ENCODE peak calls at places on chromosomes 16 and 17, in six cellular contexts. U is astrocyte of the cerebellum, Z is psoas muscle, F is thoracic aorta, R is tibial artery, O is BJ. E is an unnamed sample.

GRCh38 chr16:67438098-67438791 is 7.3 kb downstream of the HSD11B2 start:
- DNase-seq in U (no peak), Z (no peak), F (no peak), R (no peak), O (no peak), E (no peak)

GRCh38 chr16:82152641-82153094 is 17.4 kb downstream of the MPHOSPH6 start:
- DNase-seq in U (no peak), Z (no peak), F (no peak), R (no peak), O (peak), E (no peak)

GRCh38 chr16:50696575-50697420 is 3.4 kb downstream of the NOD2 start:
- DNase-seq in U (no peak), Z (peak), F (peak), R (peak), O (no peak), E (no peak)

GRCh38 chr17:42459256-42459982 is 741 bp downstream of the ATP6V0A1 start:
- DNase-seq in U (no peak), Z (peak), F (no peak), R (peak), O (no peak), E (peak)

GRCh38 chr17:4354862-4355514 is 11.5 kb downstream of the UBE2G1 start:
- DNase-seq in U (no peak), Z (no peak), F (no peak), R (no peak), O (no peak), E (no peak)

GRCh38 chr17:62714016-62714777 is 86.7 kb downstream of the MRC2 start:
- DNase-seq in U (no peak), Z (no peak), F (no peak), R (no peak), O (no peak), E (peak)

GRCh38 chr16:52077656-52078055 is 469.3 kb downstream of the TOX3 start:
- DNase-seq in U (no peak), Z (no peak), F (no peak), R (no peak), O (no peak), E (no peak)

GRCh38 chr17:77619851-77620250 is 338.7 kb upstream of the TNRC6C start:
- DNase-seq in U (peak), Z (no peak), F (no peak), R (no peak), O (peak), E (no peak)

GRCh38 chr17:36524428-36524876 is 10.2 kb downstream of the MYO19 start:
- DNase-seq in U (no peak), Z (no peak), F (no peak), R (no peak), O (no peak), E (no peak)

GRCh38 chr16:53087101-53087500 is 32.3 kb downstream of the CHD9 start:
- DNase-seq in U (no peak), Z (no peak), F (no peak), R (no peak), O (no peak), E (no peak)

GRCh38 chr16:76854234-76854633 is 336.8 kb upstream of the MON1B start:
- DNase-seq in U (no peak), Z (no peak), F (no peak), R (no peak), O (no peak), E (no peak)

GRCh38 chr16:47358816-47359215 is 102.0 kb downstream of the ITFG1 start:
- DNase-seq in U (no peak), Z (no peak), F (no peak), R (no peak), O (no peak), E (no peak)

GRCh38 chr17:78174870-78175642 is 6.7 kb downstream of the SYNGR2 start:
- DNase-seq in U (no peak), Z (peak), F (no peak), R (no peak), O (no peak), E (no peak)

GRCh38 chr16:82195917-82196494 is 26.0 kb upstream of the MPHOSPH6 start:
- DNase-seq in U (no peak), Z (no peak), F (no peak), R (no peak), O (no peak), E (no peak)

GRCh38 chr17:41772218-41772585 is 14.3 kb downstream of the JUP start:
- DNase-seq in U (no peak), Z (no peak), F (no peak), R (no peak), O (no peak), E (no peak)

GRCh38 chr16:29012913-29013641 is 28.2 kb downstream of the LAT start:
- DNase-seq in U (no peak), Z (no peak), F (no peak), R (no peak), O (no peak), E (no peak)

GRCh38 chr16:1407749-1408148 is 6.8 kb downstream of the UNKL start:
- DNase-seq in U (no peak), Z (no peak), F (no peak), R (no peak), O (no peak), E (no peak)

GRCh38 chr17:28897769-28898259 is 281 bp upstream of the FLOT2 start:
- DNase-seq in U (no peak), Z (no peak), F (no peak), R (peak), O (no peak), E (no peak)

GRCh38 chr16:25177512-25177830 is 39.3 kb upstream of the AQP8 start:
- DNase-seq in U (no peak), Z (no peak), F (no peak), R (no peak), O (no peak), E (no peak)

GRCh38 chr17:12457493-12457892 is 208.2 kb upstream of the MYOCD start:
- DNase-seq in U (no peak), Z (no peak), F (no peak), R (no peak), O (peak), E (no peak)

GRCh38 chr16:21611546-21612384 is 12.4 kb downstream of the METTL9 start:
- DNase-seq in U (no peak), Z (no peak), F (no peak), R (no peak), O (no peak), E (no peak)

GRCh38 chr17:57530026-57530425 is 215.1 kb downstream of the CCDC182 start:
- DNase-seq in U (no peak), Z (no peak), F (no peak), R (no peak), O (no peak), E (no peak)

GRCh38 chr17:57530508-57530907 is 214.6 kb downstream of the CCDC182 start:
- DNase-seq in U (no peak), Z (no peak), F (no peak), R (no peak), O (no peak), E (no peak)

GRCh38 chr17:57531078-57531477 is 214.0 kb downstream of the CCDC182 start:
- DNase-seq in U (no peak), Z (no peak), F (no peak), R (no peak), O (no peak), E (no peak)

GRCh38 chr17:57527437-57528083 is 217.5 kb downstream of the CCDC182 start:
- DNase-seq in U (no peak), Z (no peak), F (no peak), R (no peak), O (no peak), E (no peak)

GRCh38 chr17:57528084-57528451 is 217.0 kb downstream of the CCDC182 start:
- DNase-seq in U (no peak), Z (no peak), F (no peak), R (no peak), O (no peak), E (no peak)
- H3K4me3 ChIP-seq in U (no peak), Z (no peak), F (no peak), R (no peak), O (no peak), E (no peak)

GRCh38 chr17:80099291-80100034 is 1.9 kb upstream of the GAA start:
- DNase-seq in U (no peak), Z (no peak), F (no peak), R (no peak), O (no peak), E (no peak)

GRCh38 chr17:80097307-80097630 is 4.1 kb upstream of the GAA start:
- DNase-seq in U (no peak), Z (no peak), F (no peak), R (no peak), O (no peak), E (no peak)

GRCh38 chr17:80101946-80102706 is 745 bp downstream of the GAA start:
- DNase-seq in U (no peak), Z (no peak), F (no peak), R (peak), O (no peak), E (no peak)

GRCh38 chr17:80101160-80101945 is at the start of gene GAA:
- DNase-seq in U (no peak), Z (peak), F (no peak), R (peak), O (no peak), E (peak)

GRCh38 chr17:80100035-80100323 is 1.4 kb upstream of the GAA start:
- DNase-seq in U (no peak), Z (no peak), F (no peak), R (no peak), O (no peak), E (no peak)
- H3K4me3 ChIP-seq in U (no peak), Z (no peak), F (no peak), R (no peak), O (no peak), E (no peak)

GRCh38 chr16:86222541-86222940 is 287.8 kb upstream of the FOXF1 start:
- DNase-seq in U (no peak), Z (no peak), F (no peak), R (no peak), O (peak), E (no peak)

GRCh38 chr16:86221085-86221484 is 289.2 kb upstream of the FOXF1 start:
- DNase-seq in U (peak), Z (no peak), F (no peak), R (no peak), O (no peak), E (no peak)

GRCh38 chr16:86224629-86225028 is 285.7 kb upstream of the FOXF1 start:
- DNase-seq in U (no peak), Z (no peak), F (no peak), R (no peak), O (no peak), E (no peak)

GRCh38 chr16:86224126-86224525 is 286.2 kb upstream of the FOXF1 start:
- DNase-seq in U (no peak), Z (no peak), F (no peak), R (no peak), O (no peak), E (no peak)

DNA sequence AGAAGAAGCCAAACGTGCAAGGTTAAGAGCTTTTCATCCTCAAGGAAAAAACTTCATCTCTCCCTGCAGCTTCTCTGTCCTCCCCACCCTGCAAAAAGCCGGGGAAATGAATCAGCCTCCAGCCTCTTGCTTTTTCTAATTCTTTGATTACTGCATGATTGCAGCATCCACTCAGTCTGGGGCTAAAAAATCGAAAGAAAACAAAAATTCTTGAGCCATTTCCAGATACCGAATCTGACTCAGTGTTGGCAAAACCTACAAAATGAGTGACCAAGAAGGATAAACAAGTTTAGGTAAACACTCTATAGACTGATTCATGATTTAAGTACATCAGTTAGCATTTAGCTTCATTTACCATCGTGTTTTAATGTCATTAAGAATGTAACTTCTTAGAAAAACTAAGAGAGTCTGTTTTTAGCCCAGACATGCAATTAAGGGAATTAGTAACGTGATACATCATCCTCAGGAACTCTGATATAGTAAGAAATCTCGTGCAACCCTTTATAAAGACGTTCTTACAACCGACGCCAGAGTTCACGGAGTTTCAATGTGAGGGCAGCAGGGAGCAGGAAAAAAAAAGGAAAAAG is 287.3 kb upstream of the FOXF1 start:
- DNase-seq in U (peak), Z (no peak), F (no peak), R (no peak), O (peak), E (no peak)
- H3K4me3 ChIP-seq in U (peak), Z (no peak), F (no peak), R (no peak), O (peak), E (no peak)

GRCh38 chr16:85624646-85625045 is 11.5 kb downstream of the GSE1 start:
- DNase-seq in U (no peak), Z (no peak), F (no peak), R (no peak), O (no peak), E (no peak)
- H3K4me3 ChIP-seq in U (no peak), Z (no peak), F (no peak), R (no peak), O (no peak), E (no peak)

DNA sequence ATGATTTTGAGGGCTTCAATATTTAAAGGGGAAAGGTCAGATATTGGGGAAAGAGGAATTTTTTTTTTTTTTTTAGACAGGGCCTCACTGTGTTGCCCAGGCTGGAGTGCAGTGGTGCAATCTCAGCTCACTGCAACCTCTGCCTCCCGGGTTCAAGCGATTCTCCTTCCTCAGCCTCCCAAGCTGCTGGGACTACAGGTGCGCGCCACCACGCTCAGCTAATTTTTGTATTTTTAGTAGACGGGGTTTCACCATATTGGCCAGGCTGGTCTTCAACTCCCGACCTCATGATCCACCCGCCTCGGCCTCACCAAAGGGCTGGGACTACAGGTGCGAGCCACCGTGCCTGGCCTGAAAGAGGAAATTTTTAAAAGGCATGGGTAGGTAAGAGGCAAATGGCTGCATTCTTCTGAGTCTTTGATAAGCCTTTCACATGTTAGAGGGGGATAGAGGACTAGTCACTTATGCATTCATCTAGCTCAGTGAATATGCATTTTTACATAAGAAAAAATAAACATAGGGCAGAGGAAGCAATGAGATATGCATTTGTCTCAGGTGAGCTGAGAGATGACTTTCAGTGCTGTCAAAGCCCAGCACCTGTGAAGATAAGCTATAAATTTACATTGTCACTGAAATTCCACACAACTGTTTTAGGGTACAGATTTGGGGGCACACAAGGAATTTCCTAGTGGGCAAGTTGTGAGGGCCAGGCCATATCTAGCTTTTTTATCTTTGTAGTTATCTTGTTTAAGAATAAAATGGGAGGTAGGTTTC is 1.1 kb upstream of the FCSK start:
- DNase-seq in U (no peak), Z (no peak), F (no peak), R (no peak), O (no peak), E (no peak)
- H3K4me3 ChIP-seq in U (peak), Z (peak), F (peak), R (peak), O (peak), E (peak)

GRCh38 chr17:59807892-59808509 is 84.7 kb downstream of the TUBD1 start:
- DNase-seq in U (no peak), Z (no peak), F (no peak), R (no peak), O (no peak), E (no peak)
- H3K4me3 ChIP-seq in U (no peak), Z (no peak), F (peak), R (no peak), O (no peak), E (no peak)

E was measured in dorsolateral prefrontal cortex.